ENCODE peak calls at places on chromosomes 11 and 22, in ten cellular contexts. U is adipocyte; K is HL-60; J is stimulated activated CD8-positive, alpha-beta memory T cell treated with anti-CD3 and anti-CD28 coated beads, Interleukin-15, amount 100 ng/mL, for 48 hours; R is putamen; G is COR-L47; V is activated CD4-positive, alpha-beta T cell treated with anti-CD3 and anti-CD28 coated beads, Interleukin-2, amount 10 ng/mL, durations not matched to agents 7 days and 5 days; F is iris pigment epithelial cell; L is activated CD4-positive, CD25-positive, alpha-beta regulatory T cell treated with anti-CD3 and anti-CD28 coated beads, Interleukin-2, amount 50 U/mL, for 72 hours; C is midbrain. T is an unnamed sample.

GRCh38 chr11:45384711-45385241 is 98.6 kb upstream of the SYT13 start:
- DNase-seq in U (no peak), K (no peak), J (no peak), R (no peak), G (no peak), V (no peak), F (no peak), L (no peak), C (no peak), T (no peak)

GRCh38 chr11:74731301-74732094 is at the start of gene CHRDL2:
- DNase-seq in U (peak; percentile 76), K (no peak), J (no peak), R (no peak), G (no peak), V (no peak), F (peak; percentile 52), L (no peak), C (peak; percentile 6), T (no peak)

GRCh38 chr11:26842458-26842841 is 120.6 kb upstream of the SLC5A12 start:
- DNase-seq in U (peak; percentile 70), K (no peak), J (no peak), R (no peak), G (no peak), V (no peak), F (peak; percentile 85), L (no peak), C (no peak), T (no peak)

GRCh38 chr11:119663279-119663678 is 65.7 kb downstream of the NECTIN1 start:
- DNase-seq in U (no peak), K (no peak), J (no peak), R (peak; percentile 85), G (no peak), V (no peak), F (no peak), L (no peak), C (peak; percentile 83), T (no peak)

GRCh38 chr11:43825217-43825816 is 55.3 kb upstream of the ALKBH3 start:
- DNase-seq in U (peak; percentile 62), K (no peak), J (no peak), R (no peak), G (peak; percentile 55), V (peak; percentile 16), F (peak; percentile 43), L (no peak), C (no peak), T (peak; percentile 20)

GRCh38 chr11:99548264-99548663 is 527.5 kb downstream of the CNTN5 start:
- DNase-seq in U (no peak), K (no peak), J (no peak), R (no peak), G (no peak), V (no peak), F (no peak), L (no peak), C (no peak), T (no peak)

GRCh38 chr11:24086921-24087320 is 409.9 kb upstream of the LUZP2 start:
- DNase-seq in U (no peak), K (no peak), J (no peak), R (no peak), G (no peak), V (no peak), F (no peak), L (no peak), C (no peak), T (no peak)

GRCh38 chr11:116115801-116116200 is 611.6 kb upstream of the CADM1 start:
- DNase-seq in U (no peak), K (no peak), J (no peak), R (no peak), G (no peak), V (no peak), F (no peak), L (no peak), C (no peak), T (no peak)

GRCh38 chr11:73163638-73164174 is 21.6 kb upstream of the FCHSD2 start:
- DNase-seq in U (no peak), K (no peak), J (no peak), R (no peak), G (no peak), V (no peak), F (no peak), L (no peak), C (no peak), T (no peak)

GRCh38 chr11:1297011-1297575 is 12.3 kb downstream of the TOLLIP start:
- DNase-seq in U (no peak), K (no peak), J (no peak), R (no peak), G (no peak), V (no peak), F (no peak), L (peak; percentile 21), C (no peak), T (no peak)

GRCh38 chr22:28909375-28909774 is 26.0 kb downstream of the ZNRF3 start:
- DNase-seq in U (no peak), K (no peak), J (peak; percentile 72), R (no peak), G (no peak), V (peak; percentile 17), F (peak; percentile 58), L (peak; percentile 46), C (no peak), T (no peak)

GRCh38 chr22:36411589-36412258 is 24.0 kb upstream of the MYH9 start:
- DNase-seq in U (no peak), K (no peak), J (peak; percentile 51), R (no peak), G (no peak), V (peak; percentile 24), F (no peak), L (no peak), C (no peak), T (no peak)

GRCh38 chr22:25137577-25138525 is 61.8 kb upstream of the CRYBB3 start:
- DNase-seq in U (no peak), K (no peak), J (no peak), R (no peak), G (no peak), V (no peak), F (peak; percentile 15), L (no peak), C (no peak), T (no peak)

GRCh38 chr22:28582806-28583205 is 96.8 kb downstream of the TTC28 start:
- DNase-seq in U (peak; percentile 91), K (no peak), J (no peak), R (peak; percentile 17), G (no peak), V (no peak), F (peak; percentile 84), L (no peak), C (no peak), T (peak; percentile 42)

GRCh38 chr11:65918211-65919150 is at the start of gene C11orf68:
- DNase-seq in U (no peak), K (peak; percentile 43), J (no peak), R (no peak), G (no peak), V (no peak), F (peak; percentile 44), L (no peak), C (no peak), T (peak; percentile 57)

T was measured in mammary epithelial cell.